ENCODE peak calls at places on chromosomes 16 and 17, in five cellular contexts. G is heart left ventricle; K is CD4-positive, CD25-positive, alpha-beta regulatory T cell; V is fibroblast of lung; P is cardiac muscle cell. Y is an unnamed sample.

GRCh38 chr16:53785044-53785443 is 81.1 kb downstream of the FTO start:
- DNase-seq in K (no peak), P (peak; percentile 63), G (no peak), V (peak; percentile 56), Y (no peak)

GRCh38 chr16:13540771-13541170 is 379.2 kb upstream of the ERCC4 start:
- DNase-seq in K (no peak), V (no peak), G (no peak), P (no peak), Y (no peak)

GRCh38 chr16:49602201-49603041 is 228.8 kb downstream of the C16orf78 start:
- DNase-seq in G (no peak), V (no peak), K (no peak), P (no peak), Y (no peak)

GRCh38 chr17:30095507-30096244 is 20.9 kb upstream of the NSRP1 start:
- DNase-seq in V (peak; percentile 79), G (no peak), K (no peak), P (peak; percentile 84), Y (no peak)

GRCh38 chr17:14330492-14330920 is 29.6 kb downstream of the HS3ST3B1 start:
- DNase-seq in K (no peak), V (peak; percentile 93), G (no peak), P (peak; percentile 78), Y (no peak)

GRCh38 chr17:34843682-34844081 is 117.6 kb downstream of the CCT6B start:
- DNase-seq in K (peak; percentile 12), P (no peak), G (no peak), V (no peak), Y (no peak)

GRCh38 chr16:81469710-81470481 is 25.3 kb downstream of the CMIP start:
- DNase-seq in G (peak; percentile 58), K (peak; percentile 68), P (no peak), V (no peak), Y (peak; percentile 39)

GRCh38 chr17:76076765-76077581 is 2.0 kb upstream of the ZACN start:
- DNase-seq in K (peak; percentile 74), P (no peak), V (no peak), G (no peak), Y (peak; percentile 36)

GRCh38 chr16:53093162-53093744 is 38.5 kb downstream of the CHD9 start:
- DNase-seq in G (no peak), K (no peak), V (no peak), P (no peak), Y (no peak)

GRCh38 chr16:87610026-87610425 is 7.7 kb downstream of the JPH3 start:
- DNase-seq in P (no peak), V (no peak), K (no peak), G (no peak), Y (no peak)

GRCh38 chr17:40937384-40937819 is at the start of gene KRT23:
- DNase-seq in P (no peak), G (no peak), V (no peak), K (no peak), Y (no peak)

GRCh38 chr16:1592446-1592845 is 19.4 kb downstream of the IFT140 start:
- DNase-seq in K (no peak), G (no peak), V (no peak), P (no peak), Y (no peak)

GRCh38 chr16:20879175-20880053 is 20.7 kb downstream of the DCUN1D3 start:
- DNase-seq in P (peak; percentile 61), G (no peak), V (peak; percentile 62), K (no peak), Y (no peak)

GRCh38 chr17:13561606-13562270 is 40.0 kb downstream of the HS3ST3A1 start:
- DNase-seq in P (peak; percentile 92), K (no peak), G (no peak), V (no peak), Y (no peak)

GRCh38 chr16:85913688-85914422 is 14.9 kb downstream of the IRF8 start:
- DNase-seq in K (no peak), V (no peak), G (no peak), P (no peak), Y (no peak)

GRCh38 chr16:70523621-70524405 is at the start of gene SF3B3:
- DNase-seq in V (no peak), P (peak; percentile 40), K (peak; percentile 89), G (peak; percentile 77), Y (peak; percentile 79)

GRCh38 chr16:85125570-85126382 is 13.5 kb upstream of the CIBAR2 start:
- DNase-seq in G (peak; percentile 82), K (no peak), V (no peak), P (no peak), Y (no peak)

GRCh38 chr17:40318835-40319332 is 9.9 kb downstream of the RARA start:
- DNase-seq in P (no peak), G (peak; percentile 32), K (peak; percentile 29), V (no peak), Y (no peak)

GRCh38 chr16:81650982-81651562 is 128.0 kb upstream of the PLCG2 start:
- DNase-seq in K (no peak), V (peak; percentile 60), G (peak; percentile 84), P (peak; percentile 79), Y (no peak)

GRCh38 chr17:39752241-39752831 is 14.6 kb downstream of the GRB7 start:
- DNase-seq in V (no peak), G (no peak), K (no peak), P (no peak), Y (no peak)

DNA sequence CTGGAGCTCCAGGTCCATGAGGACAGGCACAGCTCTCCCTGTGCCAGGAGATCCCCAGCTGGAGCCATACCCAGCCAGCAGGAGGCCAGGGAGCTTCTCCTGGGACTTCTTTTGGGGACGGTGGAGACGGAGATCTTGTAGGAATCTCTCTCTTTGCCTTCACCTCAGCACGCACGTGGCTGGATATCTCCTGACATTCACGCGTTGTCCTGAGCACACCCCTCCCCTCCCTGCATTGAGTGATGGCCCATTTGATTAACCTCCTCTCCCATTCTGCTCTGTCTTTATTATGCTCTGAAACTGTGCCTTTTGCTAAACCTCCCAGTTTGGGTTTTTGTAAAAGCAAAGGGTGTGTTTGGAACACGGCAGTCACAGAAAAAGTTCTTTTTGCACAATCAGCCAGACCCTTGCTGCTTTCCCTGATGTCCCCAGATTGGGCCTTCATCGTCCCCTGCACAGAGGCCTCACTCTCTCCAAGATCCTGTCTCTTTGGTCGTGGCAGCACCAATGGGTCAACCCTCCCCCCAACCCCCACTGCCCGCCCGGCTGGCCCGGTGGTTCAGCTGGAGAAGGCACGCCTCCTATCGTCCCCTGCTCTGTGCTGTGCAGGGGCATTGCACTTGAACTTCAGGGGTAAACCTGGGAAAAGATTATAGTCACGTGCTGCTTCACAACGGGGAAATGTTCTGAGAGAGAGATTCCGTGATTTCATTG is 32.5 kb upstream of the LGALS9 start:
- DNase-seq in K (no peak), P (no peak), G (no peak), V (no peak), Y (no peak)
- H3K4me1 ChIP-seq in K (no peaks in the 10 kb centered on the region), P (peaks cover 8% of the 10 kb centered on the region), G (peaks cover 4% of the 10 kb centered on the region), V (no peaks in the 10 kb centered on the region), Y (no peaks in the 10 kb centered on the region)

GRCh38 chr17:46046957-46047356 is 47.9 kb downstream of the STH start:
- DNase-seq in G (no peak), K (no peak), V (peak; percentile 22), P (peak; percentile 81), Y (no peak)

GRCh38 chr17:46043606-46044005 is 44.6 kb downstream of the STH start:
- DNase-seq in V (no peak), P (no peak), K (no peak), G (no peak), Y (no peak)

GRCh38 chr17:46044286-46044928 is 45.4 kb downstream of the STH start:
- DNase-seq in K (peak; percentile 53), P (peak; percentile 95), V (peak; percentile 95), G (peak; percentile 73), Y (peak; percentile 12)

GRCh38 chr17:46045639-46046038 is 46.6 kb downstream of the STH start:
- DNase-seq in P (peak; percentile 24), V (no peak), K (no peak), G (no peak), Y (no peak)

DNA sequence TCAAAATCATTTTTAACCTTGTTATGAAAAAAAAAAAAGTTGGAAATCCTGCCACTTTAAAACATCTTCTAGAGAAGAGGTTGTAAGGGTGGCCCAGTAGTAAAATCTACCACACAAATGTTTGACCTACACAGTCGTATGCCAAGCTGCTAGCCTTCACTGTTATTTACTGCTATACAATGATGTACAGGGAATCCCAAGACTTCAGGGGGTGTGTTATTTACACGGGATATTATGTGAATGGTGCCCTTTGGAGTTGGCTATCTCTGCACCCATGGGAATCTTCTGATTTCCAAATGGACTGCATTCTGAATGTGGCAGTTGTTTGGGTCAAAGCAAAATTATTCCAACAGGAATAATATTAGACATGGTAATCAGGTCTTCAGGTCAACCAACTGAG is 45.9 kb downstream of the STH start:
- DNase-seq in V (no peak), P (no peak), G (no peak), K (no peak), Y (no peak)
- H3K36me3 ChIP-seq in V (peaks cover 3% of the 10 kb centered on the region), P (peaks cover 48% of the 10 kb centered on the region), G (peaks cover 86% of the 10 kb centered on the region), K (peaks cover 78% of the 10 kb centered on the region), Y (peaks cover 39% of the 10 kb centered on the region)

GRCh38 chr16:27210174-27210573 is 6.8 kb downstream of the KDM8 start:
- DNase-seq in V (no peak), P (no peak), K (no peak), G (no peak), Y (no peak)

GRCh38 chr16:27208081-27208692 is 4.9 kb downstream of the KDM8 start:
- DNase-seq in V (no peak), K (no peak), G (no peak), P (no peak), Y (no peak)

GRCh38 chr16:27209591-27209990 is 6.3 kb downstream of the KDM8 start:
- DNase-seq in G (no peak), P (no peak), V (no peak), K (no peak), Y (no peak)

GRCh38 chr16:27211026-27211425 is 7.7 kb downstream of the KDM8 start:
- DNase-seq in V (no peak), G (no peak), K (no peak), P (no peak), Y (no peak)

DNA sequence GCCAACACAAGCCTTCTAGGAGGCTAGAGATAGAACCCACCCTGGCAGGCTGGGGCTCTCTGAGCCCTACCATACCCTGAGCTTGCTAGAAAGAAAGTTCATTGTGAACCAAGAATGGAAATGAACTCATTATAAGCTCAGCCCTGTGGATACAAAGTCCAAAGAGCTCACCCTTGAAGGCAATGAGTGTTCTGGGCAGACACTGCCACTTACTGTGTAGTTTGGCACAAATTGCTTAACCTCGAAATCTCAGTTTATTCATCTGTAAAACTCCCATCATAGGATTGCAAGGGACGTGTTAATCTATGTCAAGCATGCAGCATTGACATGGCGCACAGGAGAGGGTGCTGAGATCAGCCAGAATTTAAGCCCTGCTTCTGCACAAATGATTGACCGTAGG is 5.5 kb downstream of the KDM8 start:
- DNase-seq in G (no peak), V (no peak), P (no peak), K (no peak), Y (no peak)
- H3K4me1 ChIP-seq in G (peaks cover 13% of the 10 kb centered on the region), V (no peaks in the 10 kb centered on the region), P (peaks cover 9% of the 10 kb centered on the region), K (peaks cover 11% of the 10 kb centered on the region), Y (peaks cover 31% of the 10 kb centered on the region)

GRCh38 chr16:8908779-8909468 is 26.8 kb downstream of the LITAFD start:
- DNase-seq in K (no peak), V (no peak), G (no peak), P (no peak), Y (no peak)
- H3K36me3 ChIP-seq in K (peaks cover 94% of the 10 kb centered on the region), V (peaks cover 9% of the 10 kb centered on the region), G (peaks cover 100% of the 10 kb centered on the region), P (peaks cover 49% of the 10 kb centered on the region), Y (peaks cover 55% of the 10 kb centered on the region)

DNA sequence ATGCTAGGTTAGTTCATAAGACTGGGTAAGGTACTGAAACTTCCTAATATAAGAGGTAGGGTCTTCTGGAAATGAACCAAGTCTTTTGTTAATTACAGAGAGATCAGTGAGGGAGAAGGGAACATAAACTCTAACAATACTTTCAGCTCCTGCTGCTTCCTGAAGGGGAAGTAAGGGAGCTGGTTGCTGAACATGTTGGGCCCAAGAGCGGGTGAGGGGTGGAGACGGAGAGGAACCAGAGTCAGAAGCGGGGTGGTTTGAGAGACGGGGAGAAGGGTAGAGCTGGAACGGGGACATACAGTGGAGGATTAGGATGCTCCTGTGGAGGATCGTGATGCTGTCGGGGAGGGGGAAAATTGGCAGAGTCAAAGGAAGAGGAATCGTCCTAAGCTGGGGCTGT is 11.5 kb upstream of the ZNF747 start:
- DNase-seq in G (no peak), K (no peak), V (no peak), P (no peak), Y (no peak)
- H3K4me1 ChIP-seq in G (peaks cover 27% of the 10 kb centered on the region), K (peaks cover 2% of the 10 kb centered on the region), V (peaks cover 2% of the 10 kb centered on the region), P (peaks cover 53% of the 10 kb centered on the region), Y (peaks cover 3% of the 10 kb centered on the region)

Y was measured in CD8-positive, alpha-beta T cell.